ENCODE peak calls at places on chromosomes 13 and 19, in seven cellular contexts. H is left lung, T is thoracic aorta, Q is esophagus muscularis mucosa, V is heart left ventricle, Z is aorta, E is tibial artery. K is an unnamed sample. For H3K36me3, the result is how much of the 10 kb centered on the place peaks cover.

GRCh38 chr19:16338470-16339360 is 14.1 kb downstream of the KLF2 start:
- DNase-seq in H (peak), T (peak), Q (no peak), V (peak), Z (peak), E (peak), K (no peak)

GRCh38 chr13:113125506-113126264 is 3.1 kb downstream of the F10 start:
- DNase-seq in H (peak), T (no peak), Q (no peak), V (no peak), Z (peak), E (no peak), K (no peak)

GRCh38 chr13:113836917-113837553 is 26.8 kb downstream of the GAS6 start:
- DNase-seq in H (no peak), T (no peak), Q (no peak), V (peak), Z (no peak), E (peak), K (no peak)

GRCh38 chr19:22945560-22945959 is 57.4 kb downstream of the ZNF728 start:
- DNase-seq in H (no peak), T (no peak), Q (no peak), V (no peak), Z (no peak), E (no peak), K (peak)

GRCh38 chr13:24341439-24341838 is 32.1 kb downstream of the C1QTNF9 start:
- DNase-seq in H (no peak), T (no peak), Q (peak), V (no peak), Z (no peak), E (no peak), K (no peak)

GRCh38 chr19:19911150-19911549 is 10.4 kb downstream of the ZNF93 start:
- DNase-seq in H (no peak), T (no peak), Q (no peak), V (no peak), Z (no peak), E (no peak), K (no peak)

GRCh38 chr19:48745208-48745995 is 1.3 kb downstream of the IZUMO1 start:
- DNase-seq in H (no peak), T (no peak), Q (no peak), V (peak), Z (no peak), E (peak), K (no peak)

GRCh38 chr13:49986471-49986870 is 10.4 kb upstream of the TRIM13 start:
- DNase-seq in H (no peak), T (no peak), Q (no peak), V (no peak), Z (no peak), E (no peak), K (no peak)

GRCh38 chr19:5112681-5113080 is 143.8 kb downstream of the KDM4B start:
- DNase-seq in H (no peak), T (no peak), Q (no peak), V (no peak), Z (no peak), E (no peak), K (no peak)

GRCh38 chr19:57664269-57665127 is 4.2 kb upstream of the ZSCAN4 start:
- DNase-seq in H (peak), T (no peak), Q (no peak), V (peak), Z (peak), E (no peak), K (no peak)

GRCh38 chr13:76803831-76804230 is 82.4 kb downstream of the KCTD12 start:
- DNase-seq in H (no peak), T (no peak), Q (no peak), V (no peak), Z (no peak), E (peak), K (no peak)

GRCh38 chr19:4581381-4582111 is 22.1 kb upstream of the SEMA6B start:
- DNase-seq in H (no peak), T (no peak), Q (no peak), V (no peak), Z (no peak), E (no peak), K (no peak)

GRCh38 chr19:23823952-23824389 is 65.3 kb upstream of the ZNF681 start:
- DNase-seq in H (no peak), T (no peak), Q (no peak), V (no peak), Z (no peak), E (no peak), K (peak)

GRCh38 chr13:58960909-58961308 is 1202.8 kb downstream of the DIAPH3 start:
- DNase-seq in H (no peak), T (no peak), Q (no peak), V (no peak), Z (no peak), E (no peak), K (no peak)

GRCh38 chr19:4811328-4812131 is 20.0 kb downstream of the TICAM1 start:
- DNase-seq in H (peak), T (peak), Q (no peak), V (peak), Z (peak), E (peak), K (peak)

GRCh38 chr19:14544047-14544446 is 14.7 kb downstream of the TECR start:
- DNase-seq in H (no peak), T (no peak), Q (no peak), V (no peak), Z (no peak), E (no peak), K (no peak)

GRCh38 chr13:73556902-73557301 is 498.1 kb downstream of the KLF5 start:
- DNase-seq in H (no peak), T (no peak), Q (no peak), V (no peak), Z (no peak), E (no peak), K (no peak)

GRCh38 chr19:42501733-42502132 is 26.5 kb downstream of the CEACAM1 start:
- DNase-seq in H (no peak), T (no peak), Q (peak), V (no peak), Z (no peak), E (no peak), K (no peak)

GRCh38 chr13:114128624-114129522 is 3.5 kb downstream of the RASA3 start:
- DNase-seq in H (peak), T (peak), Q (no peak), V (peak), Z (peak), E (peak), K (no peak)

GRCh38 chr19:33390908-33391630 is 17.6 kb downstream of the CEBPG start:
- DNase-seq in H (no peak), T (no peak), Q (no peak), V (no peak), Z (peak), E (peak), K (no peak)

GRCh38 chr19:53892981-53893325 is 11.0 kb downstream of the PRKCG start:
- DNase-seq in H (no peak), T (no peak), Q (no peak), V (no peak), Z (no peak), E (no peak), K (no peak)

GRCh38 chr13:76764916-76765315 is 121.3 kb downstream of the KCTD12 start:
- DNase-seq in H (no peak), T (no peak), Q (no peak), V (no peak), Z (no peak), E (no peak), K (no peak)

GRCh38 chr19:7611541-7612279 is 16.0 kb downstream of the CAMSAP3 start:
- DNase-seq in H (no peak), T (no peak), Q (no peak), V (no peak), Z (no peak), E (no peak), K (no peak)

GRCh38 chr19:17739121-17739875 is 12.0 kb upstream of the FCHO1 start:
- DNase-seq in H (no peak), T (no peak), Q (no peak), V (peak), Z (no peak), E (no peak), K (no peak)

GRCh38 chr19:17977488-17977887 is 10.6 kb downstream of the KCNN1 start:
- DNase-seq in H (no peak), T (no peak), Q (no peak), V (no peak), Z (no peak), E (no peak), K (no peak)

GRCh38 chr19:34253711-34254551 is 423 bp upstream of the GARRE1 start:
- DNase-seq in H (peak), T (peak), Q (no peak), V (peak), Z (peak), E (peak), K (peak)

GRCh38 chr19:38869836-38870607 is 8.1 kb downstream of the RINL start:
- DNase-seq in H (peak), T (no peak), Q (no peak), V (peak), Z (peak), E (peak), K (no peak)

GRCh38 chr19:38543807-38544568 is 73.8 kb downstream of the MAP4K1 start:
- DNase-seq in H (peak), T (peak), Q (no peak), V (peak), Z (peak), E (peak), K (peak)

GRCh38 chr19:41133260-41133659 is 19.0 kb downstream of the CYP2F1 start:
- DNase-seq in H (no peak), T (no peak), Q (no peak), V (no peak), Z (peak), E (no peak), K (no peak)

GRCh38 chr19:39858541-39858940 is 12.4 kb upstream of the FBL start:
- DNase-seq in H (no peak), T (no peak), Q (no peak), V (no peak), Z (no peak), E (no peak), K (no peak)

GRCh38 chr13:30338331-30338851 is 31.0 kb upstream of the KATNAL1 start:
- DNase-seq in H (no peak), T (no peak), Q (peak), V (no peak), Z (no peak), E (no peak), K (no peak)

GRCh38 chr13:75946746-75947397 is 310.7 kb downstream of the LMO7 start:
- DNase-seq in H (no peak), T (no peak), Q (no peak), V (no peak), Z (no peak), E (no peak), K (no peak)

GRCh38 chr13:20165417-20166257 is 4.8 kb upstream of the GJA3 start:
- DNase-seq in H (no peak), T (no peak), Q (no peak), V (no peak), Z (no peak), E (no peak), K (no peak)

GRCh38 chr19:48284891-48285290 is 15.0 kb downstream of the ZNF114 start:
- DNase-seq in H (no peak), T (no peak), Q (no peak), V (no peak), Z (no peak), E (no peak), K (no peak)

GRCh38 chr19:38551450-38551813 is 66.3 kb downstream of the MAP4K1 start:
- DNase-seq in H (no peak), T (no peak), Q (no peak), V (no peak), Z (no peak), E (no peak), K (no peak)

DNA sequence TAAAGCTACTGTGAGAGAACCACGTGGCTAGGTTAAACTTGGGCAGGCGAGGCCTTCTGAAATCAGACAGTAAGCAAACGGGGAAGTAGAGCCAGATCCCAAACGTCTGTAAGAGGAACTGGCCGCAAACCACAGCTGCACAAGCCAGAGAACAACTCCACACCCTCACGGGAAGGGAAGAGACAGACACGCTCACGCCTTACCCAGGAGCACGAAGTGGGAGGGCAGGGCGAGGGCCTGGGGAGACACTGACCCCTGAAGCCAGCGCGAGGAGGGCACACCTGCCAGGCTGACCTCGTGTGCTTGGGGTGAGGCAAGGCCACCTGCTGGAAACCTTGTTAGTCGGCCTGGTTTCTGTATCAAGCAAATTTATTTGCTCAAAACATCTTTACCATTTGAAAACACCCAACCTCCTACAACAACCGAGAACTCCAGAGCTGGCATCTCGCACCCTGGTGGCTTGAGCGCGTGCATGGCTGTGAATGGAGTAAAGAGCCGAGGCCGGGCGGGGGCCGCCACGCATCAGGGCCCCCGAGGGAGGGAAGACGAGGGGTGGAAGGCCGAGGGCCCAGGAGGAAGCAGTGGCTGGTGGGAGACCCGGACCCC is 7.3 kb downstream of the POLR2E start:
- DNase-seq in H (peak), T (no peak), Q (peak), V (no peak), Z (no peak), E (peak), K (no peak)
- H3K27ac ChIP-seq in H (peak), T (no peak), Q (peak), V (peak), Z (no peak), E (no peak), K (no peak)

GRCh38 chr19:49888478-49888901 is 8.2 kb downstream of the IL4I1 start:
- DNase-seq in H (no peak), T (no peak), Q (no peak), V (no peak), Z (no peak), E (no peak), K (no peak)
- H3K36me3 ChIP-seq in H (under half), T (under half), Q (half or more), V (under half), Z (under half), E (under half), K (under half)

GRCh38 chr19:43640424-43640757 is 741 bp upstream of the CADM4 start:
- DNase-seq in H (no peak), T (no peak), Q (no peak), V (no peak), Z (no peak), E (no peak), K (no peak)
- H3K27ac ChIP-seq in H (no peak), T (no peak), Q (peak), V (no peak), Z (no peak), E (no peak), K (no peak)

GRCh38 chr13:110272227-110272626 is 34.7 kb downstream of the COL4A1 start:
- DNase-seq in H (no peak), T (no peak), Q (no peak), V (no peak), Z (no peak), E (no peak), K (no peak)
- H3K36me3 ChIP-seq in H (under half), T (under half), Q (under half), V (under half), Z (under half), E (under half), K (under half)

DNA sequence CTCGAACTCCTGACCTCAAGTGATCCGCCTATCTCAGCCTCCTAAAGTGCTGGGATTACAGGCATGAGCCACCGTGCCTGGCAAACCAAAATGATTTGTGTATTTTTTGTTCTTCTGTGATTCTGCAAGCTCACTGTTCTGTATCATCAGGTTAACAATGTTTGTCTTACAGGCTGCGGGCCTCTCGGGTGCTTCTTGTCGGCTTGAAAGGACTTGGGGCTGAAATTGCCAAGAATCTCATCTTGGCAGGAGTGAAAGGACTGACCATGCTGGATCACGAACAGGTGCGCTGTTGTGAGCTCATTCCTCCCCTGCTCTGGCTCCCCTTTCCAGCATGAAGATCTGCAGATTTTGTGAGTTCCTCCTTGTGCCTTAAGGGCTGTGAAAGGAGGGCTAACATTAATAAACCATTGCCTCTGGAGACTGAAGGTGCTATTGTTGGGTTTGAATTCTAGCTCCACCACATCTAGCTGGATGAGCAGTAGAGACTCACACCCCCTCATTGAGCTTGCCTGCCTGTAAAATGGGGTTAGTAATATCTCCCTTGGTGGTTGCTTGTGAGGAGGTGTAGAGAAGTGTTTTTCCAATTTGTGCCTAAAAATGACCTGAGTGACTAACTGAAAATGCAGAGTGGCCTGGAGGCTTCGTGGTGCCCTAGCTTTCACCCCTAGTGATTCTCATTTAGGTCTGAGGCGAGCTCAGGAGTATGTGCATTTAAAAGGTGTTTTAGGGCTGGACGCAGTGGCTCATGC is 12.9 kb downstream of the SAE1 start:
- DNase-seq in H (no peak), T (no peak), Q (no peak), V (no peak), Z (no peak), E (no peak), K (no peak)
- H3K27ac ChIP-seq in H (no peak), T (no peak), Q (peak), V (no peak), Z (no peak), E (no peak), K (no peak)

GRCh38 chr19:47269596-47269995 is 5.1 kb upstream of the INAFM1 start:
- DNase-seq in H (no peak), T (no peak), Q (no peak), V (no peak), Z (no peak), E (no peak), K (no peak)
- H3K36me3 ChIP-seq in H (half or more), T (half or more), Q (half or more), V (under half), Z (under half), E (half or more), K (under half)